ENCODE peak calls at places on chromosomes 6 and 20, in ten cellular contexts. J is HTR-8/SVneo; B is AG08395; C is NCI-H345; I is effector memory CD4-positive, alpha-beta T cell; Q is left cardiac atrium; Z is M059J; V is cardiac muscle cell; F is neural progenitor cell; K is GM12864. M is an unnamed sample.

GRCh38 chr6:159836294-159837140 is 36.4 kb downstream of the PNLDC1 start:
- DNase-seq in C (no peak), Q (peak; percentile 71), F (no peak), Z (no peak), V (peak; percentile 96), B (no peak), I (no peak), K (no peak), J (no peak), M (no peak)

GRCh38 chr6:11123978-11124377 is 12.5 kb upstream of the ERVFRD-1 start:
- DNase-seq in K (no peak), B (no peak), Q (no peak), I (no peak), C (no peak), F (no peak), J (no peak), V (no peak), Z (no peak), M (no peak)

GRCh38 chr6:92828786-92829185 is 590.6 kb downstream of the EPHA7 start:
- DNase-seq in Z (no peak), Q (no peak), C (no peak), F (no peak), K (no peak), J (no peak), B (no peak), I (no peak), V (no peak), M (no peak)

GRCh38 chr6:44649365-44650025 is 262.0 kb downstream of the CDC5L start:
- DNase-seq in C (no peak), Q (no peak), I (no peak), K (no peak), J (no peak), B (no peak), Z (peak; percentile 80), V (peak; percentile 68), F (no peak), M (no peak)

GRCh38 chr20:63090682-63091571 is 84.2 kb upstream of the BHLHE23 start:
- DNase-seq in I (no peak), Z (no peak), B (no peak), V (no peak), K (no peak), Q (peak; percentile 12), C (no peak), F (no peak), J (no peak), M (no peak)

GRCh38 chr20:5818346-5818681 is 68.1 kb downstream of the SHLD1 start:
- DNase-seq in Q (no peak), I (no peak), B (no peak), K (no peak), Z (no peak), J (no peak), C (no peak), V (no peak), F (no peak), M (no peak)

GRCh38 chr20:11057624-11058023 is 383.8 kb upstream of the JAG1 start:
- DNase-seq in J (no peak), K (no peak), C (no peak), B (no peak), V (peak; percentile 15), Z (peak; percentile 50), Q (no peak), I (no peak), F (no peak), M (no peak)

GRCh38 chr20:38962898-38963484 is 847 bp downstream of the DHX35 start:
- DNase-seq in J (no peak), V (no peak), B (no peak), I (no peak), C (no peak), F (no peak), K (no peak), Z (peak; percentile 18), Q (no peak), M (no peak)

GRCh38 chr6:44049989-44050871 is 77.0 kb downstream of the MRPL14 start:
- DNase-seq in J (no peak), I (no peak), Z (peak; percentile 90), C (no peak), F (no peak), Q (no peak), K (no peak), B (peak; percentile 61), V (no peak), M (no peak)

GRCh38 chr20:53859684-53860083 is 210.7 kb downstream of the BCAS1 start:
- DNase-seq in B (no peak), I (no peak), K (no peak), Z (no peak), Q (peak; percentile 70), J (no peak), C (no peak), V (peak; percentile 15), F (no peak), M (no peak)

GRCh38 chr6:138844203-138844602 is 48.3 kb downstream of the ECT2L start:
- DNase-seq in Q (peak; percentile 51), F (peak; percentile 70), B (peak; percentile 71), K (no peak), C (no peak), Z (peak; percentile 17), I (no peak), V (peak; percentile 97), J (no peak), M (no peak)

GRCh38 chr20:20731945-20732296 is 19.5 kb upstream of the RALGAPA2 start:
- DNase-seq in J (no peak), B (no peak), Q (no peak), C (no peak), V (peak; percentile 50), I (no peak), F (no peak), K (no peak), Z (peak; percentile 66), M (no peak)

GRCh38 chr6:11389977-11390376 is 147.6 kb upstream of the TMEM170B start:
- DNase-seq in F (no peak), I (no peak), B (no peak), K (no peak), V (no peak), J (no peak), Q (no peak), C (no peak), Z (peak; percentile 99), M (no peak)

GRCh38 chr6:125793863-125794262 is 3.1 kb downstream of the NCOA7 start:
- DNase-seq in F (no peak), B (no peak), C (no peak), Z (peak; percentile 22), Q (no peak), I (no peak), K (no peak), J (no peak), V (no peak), M (no peak)

GRCh38 chr6:31495580-31495979 is 2.4 kb upstream of the MICB start:
- DNase-seq in J (no peak), K (no peak), I (no peak), C (no peak), Z (peak; percentile 80), V (peak; percentile 54), B (no peak), F (no peak), Q (no peak), M (no peak)

GRCh38 chr6:20811112-20811746 is 277.0 kb downstream of the CDKAL1 start:
- DNase-seq in J (peak; percentile 67), K (no peak), I (no peak), Q (no peak), Z (peak; percentile 99), B (peak; percentile 83), C (no peak), V (peak; percentile 99), F (peak; percentile 59), M (no peak)

GRCh38 chr6:151757506-151757955 is 50.0 kb upstream of the ESR1 start:
- DNase-seq in V (no peak), J (no peak), C (no peak), K (peak; percentile 90), F (no peak), Q (no peak), I (no peak), Z (peak; percentile 5), B (no peak), M (no peak)

GRCh38 chr6:151179321-151179720 is 60.4 kb upstream of the AKAP12 start:
- DNase-seq in I (no peak), V (peak; percentile 68), Z (peak; percentile 91), J (no peak), K (no peak), C (no peak), B (peak; percentile 62), F (no peak), Q (no peak), M (no peak)

GRCh38 chr20:50958733-50959542 is at the start of gene MOCS3:
- DNase-seq in I (peak; percentile 70), V (peak; percentile 95), K (peak; percentile 83), Q (peak; percentile 88), J (peak; percentile 98), C (peak; percentile 96), Z (peak; percentile 94), B (peak; percentile 89), F (peak; percentile 94), M (peak; percentile 64)

GRCh38 chr20:61975411-61975810 is 90.3 kb downstream of the TAF4 start:
- DNase-seq in C (no peak), V (no peak), Q (no peak), K (no peak), B (no peak), F (no peak), Z (no peak), J (no peak), I (no peak), M (no peak)

GRCh38 chr6:169618526-169619490 is 83.0 kb downstream of the WDR27 start:
- DNase-seq in Z (peak; percentile 92), V (peak; percentile 78), C (no peak), I (no peak), B (peak; percentile 78), F (no peak), Q (no peak), J (peak; percentile 10), K (no peak), M (no peak)

GRCh38 chr6:11769816-11770545 is 8.6 kb downstream of the ADTRP start:
- DNase-seq in J (no peak), C (peak; percentile 0), B (no peak), I (no peak), V (no peak), Q (no peak), F (no peak), K (no peak), Z (no peak), M (no peak)

GRCh38 chr6:57432919-57433684 is 115.7 kb downstream of the PRIM2 start:
- DNase-seq in I (no peak), B (no peak), K (no peak), C (no peak), Q (no peak), J (no peak), Z (no peak), V (peak; percentile 36), F (no peak), M (no peak)

GRCh38 chr6:25127433-25127832 is 151.7 kb upstream of the CARMIL1 start:
- DNase-seq in C (no peak), V (no peak), I (no peak), Q (no peak), B (no peak), F (no peak), J (no peak), Z (no peak), K (no peak), M (no peak)

GRCh38 chr6:116531675-116532570 is 13.6 kb downstream of the TRAPPC3L start:
- DNase-seq in Z (peak; percentile 50), J (peak; percentile 35), V (peak; percentile 85), I (peak; percentile 11), C (peak; percentile 42), F (peak; percentile 77), Q (peak; percentile 48), B (peak; percentile 68), K (peak; percentile 44), M (peak; percentile 61)

GRCh38 chr6:74871757-74872156 is 334.1 kb downstream of the COL12A1 start:
- DNase-seq in I (no peak), B (no peak), F (no peak), Q (no peak), Z (peak; percentile 91), C (no peak), K (no peak), V (peak; percentile 80), J (no peak), M (no peak)

GRCh38 chr20:24960861-24961260 is 11.8 kb downstream of the CST7 start:
- DNase-seq in C (no peak), B (no peak), I (no peak), Z (no peak), K (no peak), J (no peak), V (no peak), F (no peak), Q (no peak), M (no peak)

GRCh38 chr6:169041078-169041477 is 212.6 kb downstream of the THBS2 start:
- DNase-seq in V (no peak), I (no peak), Q (no peak), B (no peak), F (no peak), K (no peak), C (no peak), Z (no peak), J (no peak), M (no peak)

M was measured in mesothelial cell of epicardium.